ENCODE peak calls at places on chromosomes 2 and 18, in five cellular contexts. One of them, this sample, is unnamed.

GRCh38 chr18:49177812-49178211 is 227.0 kb upstream of the SMAD7 start:
- DNase-seq in HepG2: peak; percentile 34
- DNase-seq in SK-N-SH: no peak
- DNase-seq in K562: no peak
- DNase-seq in H1: no peak
- DNase-seq in this sample: no peak

GRCh38 chr18:67778016-67778415 is 261.5 kb upstream of the DSEL start:
- DNase-seq in HepG2: no peak
- DNase-seq in SK-N-SH: no peak
- DNase-seq in K562: no peak
- DNase-seq in H1: no peak
- DNase-seq in this sample: no peak

GRCh38 chr18:7329036-7329435 is 98.1 kb downstream of the LRRC30 start:
- DNase-seq in HepG2: no peak
- DNase-seq in SK-N-SH: no peak
- DNase-seq in K562: no peak
- DNase-seq in H1: no peak
- DNase-seq in this sample: no peak

GRCh38 chr2:100422320-100422719 is 4.9 kb upstream of the CHST10 start:
- DNase-seq in HepG2: peak; percentile 50
- DNase-seq in SK-N-SH: peak; percentile 75
- DNase-seq in K562: peak; percentile 64
- DNase-seq in H1: no peak
- DNase-seq in this sample: no peak

GRCh38 chr2:43724728-43725526 is 48.7 kb upstream of the C1GALT1C1L start:
- DNase-seq in HepG2: no peak
- DNase-seq in SK-N-SH: no peak
- DNase-seq in K562: peak; percentile 80
- DNase-seq in H1: no peak
- DNase-seq in this sample: no peak

GRCh38 chr18:33817096-33817495 is 239.1 kb downstream of the ASXL3 start:
- DNase-seq in HepG2: no peak
- DNase-seq in SK-N-SH: no peak
- DNase-seq in K562: no peak
- DNase-seq in H1: no peak
- DNase-seq in this sample: no peak

GRCh38 chr18:29154196-29154757 is 977.3 kb upstream of the CDH2 start:
- DNase-seq in HepG2: no peak
- DNase-seq in SK-N-SH: no peak
- DNase-seq in K562: no peak
- DNase-seq in H1: no peak
- DNase-seq in this sample: no peak

GRCh38 chr2:212451786-212452200 is 86.8 kb downstream of the ERBB4 start:
- DNase-seq in HepG2: peak; percentile 99
- DNase-seq in SK-N-SH: no peak
- DNase-seq in K562: no peak
- DNase-seq in H1: no peak
- DNase-seq in this sample: no peak

GRCh38 chr2:88638743-88639142 is 11.5 kb upstream of the EIF2AK3 start:
- DNase-seq in HepG2: no peak
- DNase-seq in SK-N-SH: no peak
- DNase-seq in K562: no peak
- DNase-seq in H1: no peak
- DNase-seq in this sample: no peak

GRCh38 chr2:64374686-64375085 is 79.3 kb upstream of the LGALSL start:
- DNase-seq in HepG2: no peak
- DNase-seq in SK-N-SH: no peak
- DNase-seq in K562: no peak
- DNase-seq in H1: no peak
- DNase-seq in this sample: no peak

GRCh38 chr2:18245375-18245774 is 315.1 kb downstream of the RDH14 start:
- DNase-seq in HepG2: no peak
- DNase-seq in SK-N-SH: no peak
- DNase-seq in K562: no peak
- DNase-seq in H1: no peak
- DNase-seq in this sample: no peak

GRCh38 chr2:2768476-2768875 is 437.4 kb upstream of the MYT1L start:
- DNase-seq in HepG2: no peak
- DNase-seq in SK-N-SH: no peak
- DNase-seq in K562: no peak
- DNase-seq in H1: no peak
- DNase-seq in this sample: no peak

GRCh38 chr2:218954541-218955300 is 4.7 kb upstream of the CDK5R2 start:
- DNase-seq in HepG2: no peak
- DNase-seq in SK-N-SH: no peak
- DNase-seq in K562: no peak
- DNase-seq in H1: no peak
- DNase-seq in this sample: no peak
- TF ChIP-seq GABPA in HepG2: no peak
- TF ChIP-seq GABPA in SK-N-SH: no peak
- TF ChIP-seq GABPA in K562: no peak
- TF ChIP-seq GABPA in H1: no peak
- TF ChIP-seq GABPA in this sample: no peak

GRCh38 chr2:78408795-78409118 is 616.7 kb upstream of the REG3G start:
- DNase-seq in HepG2: no peak
- DNase-seq in SK-N-SH: no peak
- DNase-seq in K562: no peak
- DNase-seq in H1: no peak
- DNase-seq in this sample: no peak
- H3K4me2 ChIP-seq in HepG2: no peak overlapping the region
- H3K4me2 ChIP-seq in SK-N-SH: no peak overlapping the region
- H3K4me2 ChIP-seq in K562: no peak overlapping the region
- H3K4me2 ChIP-seq in H1: no peak overlapping the region
- H3K4me2 ChIP-seq in this sample: no peak overlapping the region

GRCh38 chr2:37776487-37776886 is 105.0 kb upstream of the CDC42EP3 start:
- DNase-seq in HepG2: no peak
- DNase-seq in SK-N-SH: no peak
- DNase-seq in K562: no peak
- DNase-seq in H1: no peak
- DNase-seq in this sample: no peak
- TF ChIP-seq GABPA in HepG2: no peak
- TF ChIP-seq GABPA in SK-N-SH: no peak
- TF ChIP-seq GABPA in K562: no peak
- TF ChIP-seq GABPA in H1: no peak
- TF ChIP-seq GABPA in this sample: no peak

GRCh38 chr2:101722878-101723277 is 25.4 kb downstream of the MAP4K4 start:
- DNase-seq in HepG2: no peak
- DNase-seq in SK-N-SH: no peak
- DNase-seq in K562: no peak
- DNase-seq in H1: no peak
- DNase-seq in this sample: no peak

GRCh38 chr2:101718479-101718878 is 21.0 kb downstream of the MAP4K4 start:
- DNase-seq in HepG2: no peak
- DNase-seq in SK-N-SH: no peak
- DNase-seq in K562: no peak
- DNase-seq in H1: no peak
- DNase-seq in this sample: no peak

GRCh38 chr2:101718993-101719571 is 21.6 kb downstream of the MAP4K4 start:
- DNase-seq in HepG2: no peak
- DNase-seq in SK-N-SH: no peak
- DNase-seq in K562: no peak
- DNase-seq in H1: no peak
- DNase-seq in this sample: no peak

GRCh38 chr2:101723366-101724112 is 26.0 kb downstream of the MAP4K4 start:
- DNase-seq in HepG2: no peak
- DNase-seq in SK-N-SH: no peak
- DNase-seq in K562: no peak
- DNase-seq in H1: no peak
- DNase-seq in this sample: no peak

DNA sequence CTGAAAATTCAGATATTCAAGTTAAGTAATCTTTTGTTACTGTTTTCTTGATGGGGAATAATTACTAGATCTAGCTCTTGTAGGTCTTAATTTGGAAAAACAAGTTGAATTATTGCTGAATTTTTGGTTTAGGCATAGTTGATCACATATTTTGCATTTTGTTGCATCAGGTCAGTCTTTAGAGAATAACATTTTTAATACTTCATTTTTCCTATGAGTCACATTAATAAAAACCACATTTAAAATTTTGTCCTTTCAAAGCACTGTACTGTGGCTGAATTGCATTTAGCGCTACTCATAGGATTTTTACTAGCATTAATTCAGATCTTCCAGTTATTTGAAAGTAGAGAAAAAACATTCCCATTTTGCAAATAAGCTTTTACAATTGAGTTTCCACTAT is 23.2 kb downstream of the MAP4K4 start:
- DNase-seq in HepG2: no peak
- DNase-seq in SK-N-SH: no peak
- DNase-seq in K562: no peak
- DNase-seq in H1: no peak
- DNase-seq in this sample: no peak
- H3K4me2 ChIP-seq in HepG2: no peak overlapping the region
- H3K4me2 ChIP-seq in SK-N-SH: peak overlapping the region; percentile 46
- H3K4me2 ChIP-seq in K562: no peak overlapping the region
- H3K4me2 ChIP-seq in H1: no peak overlapping the region
- H3K4me2 ChIP-seq in this sample: no peak overlapping the region

GRCh38 chr2:288743-289361 is 961 bp upstream of the ALKAL2 start:
- DNase-seq in HepG2: no peak
- DNase-seq in SK-N-SH: peak; percentile 61
- DNase-seq in K562: no peak
- DNase-seq in H1: no peak
- DNase-seq in this sample: no peak

GRCh38 chr2:288002-288742 is at the start of gene ALKAL2:
- DNase-seq in HepG2: no peak
- DNase-seq in SK-N-SH: peak; percentile 71
- DNase-seq in K562: no peak
- DNase-seq in H1: peak; percentile 70
- DNase-seq in this sample: no peak

GRCh38 chr2:287471-287885 is 413 bp downstream of the ALKAL2 start:
- DNase-seq in HepG2: no peak
- DNase-seq in SK-N-SH: peak; percentile 87
- DNase-seq in K562: no peak
- DNase-seq in H1: peak; percentile 58
- DNase-seq in this sample: no peak

GRCh38 chr2:290090-290722 is 2.3 kb upstream of the ALKAL2 start:
- DNase-seq in HepG2: peak; percentile 76
- DNase-seq in SK-N-SH: peak; percentile 83
- DNase-seq in K562: peak; percentile 82
- DNase-seq in H1: peak; percentile 81
- DNase-seq in this sample: no peak

DNA sequence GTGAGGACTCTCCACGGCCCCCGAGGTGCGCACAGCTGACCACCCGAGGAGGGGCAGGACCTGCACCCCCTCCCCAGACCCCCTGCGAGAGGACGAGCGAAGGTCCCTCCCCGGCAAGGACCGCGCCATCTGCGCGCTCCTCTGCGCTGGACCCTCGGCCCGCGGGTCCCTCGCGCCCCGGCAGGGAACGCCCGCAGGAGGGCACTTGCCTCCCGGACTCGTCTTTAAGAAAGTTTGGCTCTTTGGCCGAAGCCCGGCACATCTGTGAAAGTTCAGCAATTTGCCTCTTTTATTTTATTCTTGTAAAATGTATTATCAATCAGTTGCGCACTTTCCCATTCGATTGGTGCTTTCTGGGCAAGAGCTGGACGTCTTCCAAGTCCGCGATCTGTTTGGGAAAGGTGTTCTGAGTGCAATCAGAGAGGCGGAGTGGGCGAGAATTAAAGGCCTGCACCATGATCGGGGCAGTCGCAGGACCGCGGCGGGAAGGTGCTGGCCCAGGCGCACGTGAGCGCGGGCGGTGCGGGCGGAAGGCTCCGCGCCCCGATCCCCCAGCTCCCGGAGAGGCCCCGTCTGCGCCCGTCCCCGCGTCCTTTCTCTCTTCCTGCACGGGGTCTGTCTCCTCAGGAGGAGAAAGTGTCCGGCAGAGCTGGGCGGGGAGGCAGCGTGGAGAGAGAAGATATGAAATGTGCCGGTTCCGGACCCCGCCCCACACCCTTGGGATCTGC is 1.6 kb upstream of the ALKAL2 start:
- DNase-seq in HepG2: no peak
- DNase-seq in SK-N-SH: peak; percentile 64
- DNase-seq in K562: peak; percentile 69
- DNase-seq in H1: peak; percentile 74
- DNase-seq in this sample: no peak
- TF ChIP-seq GABPA in HepG2: no peak
- TF ChIP-seq GABPA in SK-N-SH: no peak
- TF ChIP-seq GABPA in K562: no peak
- TF ChIP-seq GABPA in H1: no peak
- TF ChIP-seq GABPA in this sample: no peak

DNA sequence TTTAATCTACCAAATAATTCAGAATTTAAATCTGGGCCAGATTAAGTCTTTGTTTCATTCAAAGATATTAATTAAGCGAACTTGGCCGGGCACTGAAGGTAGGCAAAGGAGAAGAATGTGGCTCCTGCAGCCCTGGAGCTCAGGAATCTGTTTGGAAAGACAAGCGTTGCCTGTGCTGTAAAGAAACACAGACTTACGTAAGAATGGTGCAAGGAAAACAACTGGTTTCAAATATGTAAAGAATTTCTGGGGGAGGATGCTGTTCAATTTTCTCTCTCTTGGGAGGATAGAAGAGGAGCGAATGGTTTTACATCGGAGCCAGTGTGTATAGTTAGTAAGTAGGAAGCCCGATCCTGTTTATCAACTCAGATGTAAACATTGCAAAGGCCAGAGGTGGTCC is 455.9 kb downstream of the LPIN1 start:
- DNase-seq in HepG2: no peak
- DNase-seq in SK-N-SH: no peak
- DNase-seq in K562: no peak
- DNase-seq in H1: no peak
- DNase-seq in this sample: no peak
- H3K4me2 ChIP-seq in HepG2: no peak overlapping the region
- H3K4me2 ChIP-seq in SK-N-SH: no peak overlapping the region
- H3K4me2 ChIP-seq in K562: no peak overlapping the region
- H3K4me2 ChIP-seq in H1: no peak overlapping the region
- H3K4me2 ChIP-seq in this sample: no peak overlapping the region

DNA sequence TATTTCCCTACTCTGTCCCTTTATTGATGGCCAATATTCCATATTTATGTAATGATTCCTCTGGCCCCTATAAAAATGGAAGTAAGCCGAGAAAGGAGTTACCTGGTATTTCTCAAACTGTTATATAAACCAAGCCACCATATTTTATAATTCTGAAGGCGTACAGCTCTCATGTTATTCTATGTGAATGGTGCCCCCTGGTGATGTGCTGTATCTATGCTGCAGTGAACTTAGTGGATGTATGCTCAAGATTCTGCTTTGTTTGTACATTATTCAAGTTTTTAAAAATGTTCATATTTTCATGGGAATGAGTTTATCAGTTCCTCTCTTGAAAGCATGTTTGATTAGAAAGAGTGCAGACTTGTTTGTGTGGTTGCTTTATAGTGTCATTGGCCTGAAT is 194.5 kb upstream of the LRRTM1 start:
- DNase-seq in HepG2: peak; percentile 18
- DNase-seq in SK-N-SH: peak; percentile 30
- DNase-seq in K562: peak; percentile 9
- DNase-seq in H1: no peak
- DNase-seq in this sample: no peak
- TF ChIP-seq GABPA in HepG2: no peak
- TF ChIP-seq GABPA in SK-N-SH: no peak
- TF ChIP-seq GABPA in K562: no peak
- TF ChIP-seq GABPA in H1: no peak
- TF ChIP-seq GABPA in this sample: no peak

DNA sequence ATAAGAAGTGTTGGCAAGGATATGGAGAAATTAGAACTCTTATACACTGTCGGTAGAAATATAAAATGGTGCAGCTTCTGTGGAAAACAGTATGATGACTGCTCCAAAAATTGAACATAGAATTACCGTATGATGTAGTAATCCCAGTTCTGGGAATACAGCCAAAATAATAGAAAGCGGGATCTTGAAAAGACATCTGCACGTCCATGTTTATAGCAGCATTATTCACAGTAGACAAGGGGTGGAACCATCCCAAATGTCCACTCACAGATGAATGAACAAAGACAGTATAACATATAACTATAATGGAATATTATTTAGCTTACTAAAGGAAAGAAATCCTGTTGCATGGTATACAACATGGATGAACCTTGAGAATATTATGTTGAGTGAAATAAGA is 257.7 kb downstream of the TDRD15 start:
- DNase-seq in HepG2: no peak
- DNase-seq in SK-N-SH: no peak
- DNase-seq in K562: no peak
- DNase-seq in H1: no peak
- DNase-seq in this sample: no peak
- H3K4me2 ChIP-seq in HepG2: no peak overlapping the region
- H3K4me2 ChIP-seq in SK-N-SH: no peak overlapping the region
- H3K4me2 ChIP-seq in K562: no peak overlapping the region
- H3K4me2 ChIP-seq in H1: no peak overlapping the region
- H3K4me2 ChIP-seq in this sample: no peak overlapping the region

This sample was measured in GM12878.